ENCODE peak calls at places on chromosomes 1 and 21, in nine cellular contexts. One of them, this sample, is unnamed.
A peak's percentile ranks its signal among the peaks of the same experiment; 100 is the strongest.

GRCh38 chr1:51093566-51093965 is 8.5 kb upstream of the C1orf185 start:
- DNase-seq in brain microvascular endothelial cell: no peak
- DNase-seq in upper lobe of right lung: no peak
- DNase-seq in tibial nerve: no peak
- DNase-seq in DND-41: no peak
- DNase-seq in heart right ventricle: no peak
- DNase-seq in AG09309: peak; percentile 23
- DNase-seq in coronary artery: no peak
- DNase-seq in HFF-Myc: no peak
- DNase-seq in this sample: peak; percentile 21

GRCh38 chr1:225772323-225772768 is 5.3 kb upstream of the SRP9 start:
- DNase-seq in brain microvascular endothelial cell: peak; percentile 81
- DNase-seq in upper lobe of right lung: peak; percentile 86
- DNase-seq in tibial nerve: peak; percentile 66
- DNase-seq in DND-41: peak; percentile 33
- DNase-seq in heart right ventricle: peak; percentile 90
- DNase-seq in AG09309: peak; percentile 49
- DNase-seq in coronary artery: peak; percentile 88
- DNase-seq in HFF-Myc: peak; percentile 83
- DNase-seq in this sample: no peak

GRCh38 chr21:38042246-38042645 is 126.0 kb upstream of the KCNJ6 start:
- DNase-seq in brain microvascular endothelial cell: no peak
- DNase-seq in upper lobe of right lung: no peak
- DNase-seq in tibial nerve: no peak
- DNase-seq in DND-41: no peak
- DNase-seq in heart right ventricle: no peak
- DNase-seq in AG09309: no peak
- DNase-seq in coronary artery: no peak
- DNase-seq in HFF-Myc: no peak
- DNase-seq in this sample: no peak

GRCh38 chr1:33289858-33290154 is 31.1 kb downstream of the A3GALT2 start:
- DNase-seq in brain microvascular endothelial cell: no peak
- DNase-seq in upper lobe of right lung: no peak
- DNase-seq in tibial nerve: no peak
- DNase-seq in DND-41: no peak
- DNase-seq in heart right ventricle: no peak
- DNase-seq in AG09309: no peak
- DNase-seq in coronary artery: no peak
- DNase-seq in HFF-Myc: no peak
- DNase-seq in this sample: no peak

GRCh38 chr21:17726047-17726446 is 93.1 kb downstream of the C21orf91 start:
- DNase-seq in brain microvascular endothelial cell: no peak
- DNase-seq in upper lobe of right lung: no peak
- DNase-seq in tibial nerve: no peak
- DNase-seq in DND-41: no peak
- DNase-seq in heart right ventricle: no peak
- DNase-seq in AG09309: no peak
- DNase-seq in coronary artery: no peak
- DNase-seq in HFF-Myc: peak; percentile 2
- DNase-seq in this sample: no peak

GRCh38 chr1:52751589-52752306 is 25.5 kb downstream of the ZYG11B start:
- DNase-seq in brain microvascular endothelial cell: peak; percentile 70
- DNase-seq in upper lobe of right lung: no peak
- DNase-seq in tibial nerve: no peak
- DNase-seq in DND-41: no peak
- DNase-seq in heart right ventricle: peak; percentile 47
- DNase-seq in AG09309: no peak
- DNase-seq in coronary artery: no peak
- DNase-seq in HFF-Myc: no peak
- DNase-seq in this sample: no peak

GRCh38 chr21:44869860-44870747 is 3.4 kb downstream of the PTTG1IP start:
- DNase-seq in brain microvascular endothelial cell: peak; percentile 93
- DNase-seq in upper lobe of right lung: peak; percentile 52
- DNase-seq in tibial nerve: no peak
- DNase-seq in DND-41: no peak
- DNase-seq in heart right ventricle: peak; percentile 57
- DNase-seq in AG09309: peak; percentile 79
- DNase-seq in coronary artery: peak; percentile 87
- DNase-seq in HFF-Myc: peak; percentile 77
- DNase-seq in this sample: peak; percentile 61

GRCh38 chr21:21045538-21045937 is 47.3 kb downstream of the NCAM2 start:
- DNase-seq in brain microvascular endothelial cell: no peak
- DNase-seq in upper lobe of right lung: no peak
- DNase-seq in tibial nerve: no peak
- DNase-seq in DND-41: no peak
- DNase-seq in heart right ventricle: no peak
- DNase-seq in AG09309: no peak
- DNase-seq in coronary artery: no peak
- DNase-seq in HFF-Myc: no peak
- DNase-seq in this sample: no peak

GRCh38 chr1:41109316-41110263 is 88.1 kb upstream of the SLFNL1 start:
- DNase-seq in brain microvascular endothelial cell: peak; percentile 92
- DNase-seq in upper lobe of right lung: no peak
- DNase-seq in tibial nerve: peak; percentile 32
- DNase-seq in DND-41: no peak
- DNase-seq in heart right ventricle: peak; percentile 58
- DNase-seq in AG09309: peak; percentile 75
- DNase-seq in coronary artery: peak; percentile 82
- DNase-seq in HFF-Myc: peak; percentile 48
- DNase-seq in this sample: peak; percentile 67

DNA sequence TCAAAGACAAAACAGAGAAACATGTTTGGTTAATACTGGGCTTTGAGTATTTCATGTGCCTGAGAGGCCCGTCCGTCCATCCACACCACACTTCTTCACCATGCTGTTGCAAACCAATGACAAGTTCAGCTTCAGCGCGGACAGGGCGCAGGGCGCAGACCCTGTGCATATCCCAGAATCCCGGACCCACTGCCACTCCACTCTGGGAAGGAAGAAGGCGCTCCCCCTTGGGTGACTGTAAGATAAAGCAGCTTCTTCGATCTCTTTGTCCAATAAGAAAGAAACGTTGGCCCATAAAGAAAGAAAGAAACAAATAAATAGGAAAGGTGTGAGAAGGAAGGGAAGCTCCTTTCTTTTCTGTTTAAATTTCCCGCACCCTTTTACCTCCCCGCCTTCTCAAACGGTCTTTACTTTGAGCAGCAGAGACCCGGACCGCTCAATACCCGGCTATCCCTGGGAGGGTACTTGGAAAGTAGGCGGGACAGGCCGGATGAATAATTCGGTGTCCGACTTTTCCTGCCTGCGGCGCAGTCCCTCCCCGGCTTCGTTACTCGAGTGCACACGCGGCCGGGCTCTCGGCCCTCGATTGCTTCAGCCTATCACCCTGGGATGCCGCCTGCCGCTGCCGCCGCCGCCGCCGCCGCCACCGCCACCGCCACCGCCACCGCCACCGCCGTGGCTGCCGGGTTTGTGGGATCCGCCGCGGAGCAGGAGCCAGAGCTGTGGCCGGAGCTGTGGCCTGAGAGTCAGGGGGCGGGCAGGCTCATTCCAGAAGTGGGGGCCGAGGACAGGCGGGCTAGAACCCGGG is 550 bp upstream of the RASAL2 start:
- DNase-seq in brain microvascular endothelial cell: peak; percentile 98
- DNase-seq in upper lobe of right lung: peak; percentile 95
- DNase-seq in tibial nerve: peak; percentile 77
- DNase-seq in DND-41: no peak
- DNase-seq in heart right ventricle: peak; percentile 95
- DNase-seq in AG09309: peak; percentile 88
- DNase-seq in coronary artery: peak; percentile 95
- DNase-seq in HFF-Myc: peak; percentile 83
- DNase-seq in this sample: peak; percentile 82
- TF ChIP-seq CTCF in brain microvascular endothelial cell: peak; percentile 36
- TF ChIP-seq CTCF in upper lobe of right lung: no peak
- TF ChIP-seq CTCF in tibial nerve: no peak
- TF ChIP-seq CTCF in DND-41: no peak
- TF ChIP-seq CTCF in heart right ventricle: no peak
- TF ChIP-seq CTCF in AG09309: no peak
- TF ChIP-seq CTCF in coronary artery: peak; percentile 4
- TF ChIP-seq CTCF in HFF-Myc: no peak
- TF ChIP-seq CTCF in this sample: no peak

GRCh38 chr1:175671066-175671465 is 72.3 kb downstream of the TNR start:
- DNase-seq in brain microvascular endothelial cell: no peak
- DNase-seq in upper lobe of right lung: no peak
- DNase-seq in tibial nerve: no peak
- DNase-seq in DND-41: no peak
- DNase-seq in heart right ventricle: no peak
- DNase-seq in AG09309: no peak
- DNase-seq in coronary artery: no peak
- DNase-seq in HFF-Myc: no peak
- DNase-seq in this sample: no peak

GRCh38 chr1:175673236-175674150 is 69.9 kb downstream of the TNR start:
- DNase-seq in brain microvascular endothelial cell: no peak
- DNase-seq in upper lobe of right lung: no peak
- DNase-seq in tibial nerve: no peak
- DNase-seq in DND-41: no peak
- DNase-seq in heart right ventricle: no peak
- DNase-seq in AG09309: no peak
- DNase-seq in coronary artery: no peak
- DNase-seq in HFF-Myc: no peak
- DNase-seq in this sample: no peak

GRCh38 chr1:175679931-175680652 is 63.3 kb downstream of the TNR start:
- DNase-seq in brain microvascular endothelial cell: no peak
- DNase-seq in upper lobe of right lung: no peak
- DNase-seq in tibial nerve: no peak
- DNase-seq in DND-41: no peak
- DNase-seq in heart right ventricle: no peak
- DNase-seq in AG09309: no peak
- DNase-seq in coronary artery: no peak
- DNase-seq in HFF-Myc: no peak
- DNase-seq in this sample: no peak

GRCh38 chr1:175678471-175678870 is 64.9 kb downstream of the TNR start:
- DNase-seq in brain microvascular endothelial cell: no peak
- DNase-seq in upper lobe of right lung: no peak
- DNase-seq in tibial nerve: no peak
- DNase-seq in DND-41: no peak
- DNase-seq in heart right ventricle: no peak
- DNase-seq in AG09309: no peak
- DNase-seq in coronary artery: no peak
- DNase-seq in HFF-Myc: no peak
- DNase-seq in this sample: no peak

GRCh38 chr1:175675017-175675416 is 68.4 kb downstream of the TNR start:
- DNase-seq in brain microvascular endothelial cell: no peak
- DNase-seq in upper lobe of right lung: no peak
- DNase-seq in tibial nerve: no peak
- DNase-seq in DND-41: no peak
- DNase-seq in heart right ventricle: no peak
- DNase-seq in AG09309: no peak
- DNase-seq in coronary artery: no peak
- DNase-seq in HFF-Myc: no peak
- DNase-seq in this sample: no peak
- H3K4me3 ChIP-seq in brain microvascular endothelial cell: no peak overlapping the region
- H3K4me3 ChIP-seq in upper lobe of right lung: no peak overlapping the region
- H3K4me3 ChIP-seq in tibial nerve: no peak overlapping the region
- H3K4me3 ChIP-seq in DND-41: no peak overlapping the region
- H3K4me3 ChIP-seq in heart right ventricle: no peak overlapping the region
- H3K4me3 ChIP-seq in AG09309: no peak overlapping the region
- H3K4me3 ChIP-seq in coronary artery: no peak overlapping the region
- H3K4me3 ChIP-seq in HFF-Myc: no peak overlapping the region
- H3K4me3 ChIP-seq in this sample: no peak overlapping the region

DNA sequence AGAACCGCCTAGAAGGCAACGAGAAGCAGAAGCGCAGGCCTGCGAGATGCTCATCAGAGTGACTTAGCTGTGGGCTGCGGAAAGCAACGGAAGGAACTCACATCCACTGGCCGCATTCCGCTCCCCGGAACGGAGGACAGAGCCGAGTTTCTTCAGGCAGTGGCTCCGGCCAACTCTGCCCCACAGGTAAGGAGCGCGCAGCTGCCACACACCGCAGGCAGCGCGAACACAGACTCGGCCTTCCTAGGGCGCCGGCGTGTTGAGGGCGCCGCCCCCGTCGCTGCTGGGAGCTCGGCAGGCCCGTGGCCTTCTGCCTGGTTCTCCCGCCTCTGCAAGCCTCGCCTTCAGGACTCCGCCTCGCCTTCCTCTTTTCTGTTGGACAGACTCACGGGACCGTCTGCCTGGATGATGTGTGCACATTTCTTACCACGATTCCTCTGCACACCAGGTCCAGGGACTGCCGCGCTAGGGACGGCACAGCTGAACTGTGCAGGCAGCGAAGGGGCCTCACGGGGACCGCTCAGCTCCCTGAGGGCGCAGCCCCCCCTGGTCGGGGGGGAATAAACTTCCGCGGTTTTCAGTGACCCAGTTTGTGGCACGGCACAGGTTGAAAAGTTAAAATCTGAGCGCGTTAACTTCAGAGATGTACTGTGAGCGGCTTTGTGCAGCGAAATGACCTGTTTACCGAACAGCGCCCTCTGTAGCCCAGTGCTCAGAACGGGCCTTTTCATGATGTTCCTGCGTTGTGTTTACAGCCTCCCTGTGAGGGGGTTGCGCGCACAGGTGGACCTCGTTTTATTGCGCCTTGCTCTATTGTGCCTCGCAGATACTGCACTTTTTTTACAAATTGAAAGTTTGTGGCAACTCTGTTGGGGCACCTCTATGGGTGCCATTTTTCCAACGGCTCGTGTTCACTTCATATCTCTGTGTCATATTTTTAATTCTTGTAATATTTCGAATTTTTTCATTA is 15.8 kb downstream of the TCP10L start:
- DNase-seq in brain microvascular endothelial cell: peak; percentile 72
- DNase-seq in upper lobe of right lung: peak; percentile 89
- DNase-seq in tibial nerve: peak; percentile 60
- DNase-seq in DND-41: peak; percentile 88
- DNase-seq in heart right ventricle: peak; percentile 82
- DNase-seq in AG09309: peak; percentile 45
- DNase-seq in coronary artery: peak; percentile 83
- DNase-seq in HFF-Myc: peak; percentile 67
- DNase-seq in this sample: no peak
- TF ChIP-seq CTCF in brain microvascular endothelial cell: peak; percentile 92
- TF ChIP-seq CTCF in upper lobe of right lung: peak; percentile 85
- TF ChIP-seq CTCF in tibial nerve: peak; percentile 82
- TF ChIP-seq CTCF in DND-41: peak; percentile 95
- TF ChIP-seq CTCF in heart right ventricle: peak; percentile 84
- TF ChIP-seq CTCF in AG09309: peak; percentile 87
- TF ChIP-seq CTCF in coronary artery: peak; percentile 70
- TF ChIP-seq CTCF in HFF-Myc: peak; percentile 94
- TF ChIP-seq CTCF in this sample: peak; percentile 86

DNA sequence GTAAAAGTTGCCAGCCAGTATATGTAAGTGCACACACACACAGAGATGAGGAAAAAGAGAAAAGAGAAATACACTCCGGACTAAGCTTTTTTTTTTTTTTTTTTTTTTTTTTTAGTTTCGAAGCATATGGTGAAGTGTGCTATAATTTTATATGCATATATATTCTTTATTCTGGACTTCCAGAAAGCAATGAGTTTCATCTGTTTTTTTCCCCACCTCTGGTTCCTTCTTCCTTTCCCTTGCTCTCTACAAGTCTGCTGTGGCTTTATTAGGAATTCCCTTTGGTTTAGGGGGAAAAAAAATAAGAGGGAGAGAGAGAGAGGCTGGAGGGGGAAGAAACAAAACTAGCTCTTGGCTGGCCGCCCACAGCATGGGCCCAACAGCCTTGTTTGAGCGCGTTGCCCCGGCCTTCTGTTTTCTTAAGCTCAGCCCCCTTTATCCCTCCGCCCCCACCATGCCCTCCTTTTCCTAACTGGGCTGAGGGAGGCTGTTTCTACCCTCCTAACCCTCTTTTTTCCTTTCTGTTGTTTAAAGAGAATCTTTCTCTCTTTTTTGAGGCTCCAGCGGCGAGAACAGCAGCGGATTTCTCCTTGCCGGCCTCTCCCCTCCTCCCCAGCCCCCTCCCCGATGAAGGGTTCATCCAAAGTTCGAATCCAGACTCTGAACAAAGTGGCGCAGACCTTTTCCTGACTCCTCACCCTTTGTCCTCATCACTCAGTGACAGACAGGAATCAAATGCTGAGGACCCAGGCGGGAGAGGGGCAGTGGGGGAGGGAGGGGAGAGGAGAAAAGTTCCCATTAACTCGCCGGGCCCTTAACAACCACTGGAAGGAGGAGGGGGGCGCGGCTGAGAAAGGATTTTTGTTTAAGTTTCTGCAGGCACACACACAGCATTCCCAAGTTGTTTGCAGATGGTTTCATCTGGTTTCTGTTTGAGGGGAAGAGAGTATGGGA is 29.7 kb downstream of the PBX1 start:
- DNase-seq in brain microvascular endothelial cell: peak; percentile 66
- DNase-seq in upper lobe of right lung: peak; percentile 72
- DNase-seq in tibial nerve: no peak
- DNase-seq in DND-41: no peak
- DNase-seq in heart right ventricle: peak; percentile 75
- DNase-seq in AG09309: no peak
- DNase-seq in coronary artery: peak; percentile 84
- DNase-seq in HFF-Myc: peak; percentile 57
- DNase-seq in this sample: no peak
- H3K4me3 ChIP-seq in brain microvascular endothelial cell: peak overlapping the region; percentile 36
- H3K4me3 ChIP-seq in upper lobe of right lung: peak overlapping the region; percentile 11
- H3K4me3 ChIP-seq in tibial nerve: peak overlapping the region; percentile 16
- H3K4me3 ChIP-seq in DND-41: no peak overlapping the region
- H3K4me3 ChIP-seq in heart right ventricle: peak overlapping the region; percentile 18
- H3K4me3 ChIP-seq in AG09309: peak overlapping the region; percentile 26
- H3K4me3 ChIP-seq in coronary artery: peak overlapping the region; percentile 63
- H3K4me3 ChIP-seq in HFF-Myc: peak overlapping the region; percentile 31
- H3K4me3 ChIP-seq in this sample: peak overlapping the region; percentile 45